ENCODE peak calls at places on chromosomes 7 and 10, in eight cellular contexts. K is heart right ventricle, S is HL-60, Y is cardiac fibroblast, O is ascending aorta, T is fibroblast of lung, L is cardiac muscle cell, Q is A549. H is an unnamed sample.

GRCh38 chr10:102240467-102241036 is 760 bp downstream of the PITX3 start:
- DNase-seq in T (no peak), K (no peak), Y (no peak), L (peak; percentile 15), O (no peak), Q (no peak), S (no peak), H (no peak)

GRCh38 chr7:33757050-33757449 is 148.3 kb upstream of the BMPER start:
- DNase-seq in Q (no peak), L (no peak), S (no peak), O (no peak), T (peak; percentile 76), K (no peak), Y (no peak), H (no peak)

GRCh38 chr10:43229208-43230061 is 37.4 kb downstream of the RASGEF1A start:
- DNase-seq in L (no peak), K (no peak), Q (peak; percentile 41), T (no peak), S (no peak), Y (no peak), O (peak; percentile 62), H (no peak)

GRCh38 chr7:142409471-142409870 is 151.6 kb upstream of the PRSS58 start:
- DNase-seq in T (no peak), Y (no peak), Q (no peak), S (no peak), O (no peak), L (no peak), K (no peak), H (no peak)

GRCh38 chr7:137846588-137847417 is at the start of gene DGKI:
- DNase-seq in L (peak; percentile 20), Q (no peak), Y (no peak), K (no peak), S (no peak), O (peak; percentile 69), T (no peak), H (no peak)

GRCh38 chr7:26490631-26491624 is 199.3 kb downstream of the SNX10 start:
- DNase-seq in Q (no peak), K (no peak), L (no peak), Y (no peak), S (no peak), O (no peak), T (no peak), H (no peak)

GRCh38 chr7:158966780-158967390 is 110.5 kb downstream of the DYNC2I1 start:
- DNase-seq in O (no peak), K (no peak), Q (no peak), Y (no peak), L (no peak), S (peak; percentile 33), T (no peak), H (no peak)

GRCh38 chr10:13750299-13751190 is 163.8 kb downstream of the PRPF18 start:
- DNase-seq in Q (no peak), S (no peak), Y (no peak), O (no peak), L (no peak), T (no peak), K (no peak), H (no peak)

GRCh38 chr7:147700702-147701101 is 889.9 kb upstream of the C7orf33 start:
- DNase-seq in K (no peak), T (no peak), Q (no peak), Y (no peak), L (no peak), O (no peak), S (no peak), H (no peak)

GRCh38 chr10:81704596-81704995 is 170.4 kb upstream of the NRG3 start:
- DNase-seq in L (no peak), Q (no peak), O (no peak), S (no peak), Y (no peak), K (no peak), T (no peak), H (no peak)

GRCh38 chr10:15457382-15457781 is 86.3 kb upstream of the FAM171A1 start:
- DNase-seq in Q (no peak), O (no peak), T (no peak), S (no peak), L (no peak), Y (no peak), K (no peak), H (no peak)

GRCh38 chr10:63520463-63521388 is 475 bp upstream of the REEP3 start:
- DNase-seq in O (peak; percentile 80), S (peak; percentile 85), Y (no peak), L (peak; percentile 70), T (no peak), K (peak; percentile 63), Q (peak; percentile 81), H (no peak)

GRCh38 chr7:1743481-1744230 is 73.6 kb downstream of the ELFN1 start:
- DNase-seq in L (no peak), O (no peak), T (no peak), S (no peak), Q (no peak), K (no peak), Y (no peak), H (no peak)

GRCh38 chr10:68156373-68157185 is 47.3 kb downstream of the MYPN start:
- DNase-seq in O (peak; percentile 81), Y (peak; percentile 84), T (peak; percentile 82), Q (peak; percentile 77), L (peak; percentile 83), K (peak; percentile 71), S (peak; percentile 51), H (no peak)

DNA sequence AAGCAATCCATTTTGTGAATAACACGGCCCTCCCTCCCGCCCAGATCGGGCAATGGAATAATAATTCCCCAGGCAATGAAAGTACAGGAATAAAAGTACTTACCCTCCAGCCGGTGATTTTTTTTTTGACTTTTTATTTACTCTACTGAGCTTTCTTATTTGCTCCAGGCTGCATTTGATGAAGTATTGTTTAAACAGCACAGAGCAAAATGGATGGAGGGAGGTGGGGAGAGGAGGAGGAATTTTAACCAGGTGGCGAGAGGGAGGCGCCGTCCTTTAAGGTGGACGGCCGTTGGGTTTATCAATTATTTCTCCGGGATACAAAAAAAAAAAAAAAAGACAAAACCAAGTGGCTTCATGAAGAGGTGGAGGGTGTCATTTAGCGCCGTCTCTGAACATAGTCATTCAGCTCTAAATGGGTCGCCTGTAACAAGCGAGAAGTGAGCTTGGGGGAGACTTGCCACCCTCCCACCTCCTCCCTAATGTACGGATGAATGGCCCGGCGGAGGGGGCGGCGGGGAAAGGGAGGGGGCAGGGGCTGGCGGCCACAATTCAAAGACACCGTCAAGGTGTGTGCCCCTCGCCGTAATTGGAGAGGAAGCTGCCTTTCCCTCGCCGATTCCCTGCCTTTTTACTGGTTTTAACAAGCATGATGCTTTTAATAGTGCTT is 120.4 kb downstream of the BUB3 start:
- DNase-seq in L (no peak), T (no peak), Q (no peak), O (no peak), K (no peak), Y (no peak), S (no peak), H (no peak)
- H3K4me3 ChIP-seq in L (no peak overlapping the region), T (no peak overlapping the region), Q (no peak overlapping the region), O (no peak overlapping the region), K (no peak overlapping the region), Y (no peak overlapping the region), S (no peak overlapping the region), H (no peak overlapping the region)

GRCh38 chr7:30553141-30553540 is 41.5 kb upstream of the GARS1 start:
- DNase-seq in S (no peak), K (no peak), Y (no peak), L (no peak), T (no peak), O (no peak), Q (no peak), H (no peak)
- H3K4me3 ChIP-seq in S (no peak overlapping the region), K (no peak overlapping the region), Y (no peak overlapping the region), L (no peak overlapping the region), T (no peak overlapping the region), O (no peak overlapping the region), Q (no peak overlapping the region), H (no peak overlapping the region)

DNA sequence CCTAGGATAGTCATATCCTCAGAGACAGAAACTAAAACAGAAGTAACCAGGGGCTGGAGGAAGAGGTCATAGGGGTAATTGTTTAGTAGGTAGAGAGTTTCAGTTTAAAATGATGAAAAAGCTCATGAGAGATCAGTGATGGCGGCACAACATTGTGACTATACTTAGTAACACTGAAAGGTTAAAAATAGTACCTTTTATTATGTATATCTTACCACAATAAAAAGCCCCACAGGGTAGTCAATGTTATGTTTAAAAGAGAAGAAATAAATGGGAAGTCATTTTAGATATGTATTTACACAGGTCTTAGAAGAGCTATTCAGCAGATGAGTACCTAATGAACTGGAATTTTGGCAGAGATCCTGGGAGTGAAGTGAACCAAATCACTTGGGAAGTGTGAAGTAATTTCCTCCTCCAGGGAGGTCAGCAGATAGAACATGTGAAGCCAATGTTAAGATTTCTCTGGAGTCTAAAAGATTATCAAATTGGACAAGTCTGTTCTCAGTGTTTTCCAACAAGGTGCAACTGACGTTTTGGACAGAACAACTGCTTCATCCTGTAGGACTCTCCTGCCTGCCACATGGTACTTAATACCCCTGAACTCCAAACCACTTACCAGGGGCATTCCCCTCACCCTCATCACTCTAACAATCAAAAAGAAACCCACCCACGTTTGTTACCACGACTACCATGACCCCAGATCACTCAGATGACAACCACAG is 6.4 kb downstream of the CDCA7L start:
- DNase-seq in Q (no peak), S (no peak), L (peak; percentile 69), O (no peak), K (no peak), Y (peak; percentile 44), T (no peak), H (no peak)
- H3K4me3 ChIP-seq in Q (no peak overlapping the region), S (no peak overlapping the region), L (no peak overlapping the region), O (no peak overlapping the region), K (no peak overlapping the region), Y (no peak overlapping the region), T (no peak overlapping the region), H (no peak overlapping the region)

DNA sequence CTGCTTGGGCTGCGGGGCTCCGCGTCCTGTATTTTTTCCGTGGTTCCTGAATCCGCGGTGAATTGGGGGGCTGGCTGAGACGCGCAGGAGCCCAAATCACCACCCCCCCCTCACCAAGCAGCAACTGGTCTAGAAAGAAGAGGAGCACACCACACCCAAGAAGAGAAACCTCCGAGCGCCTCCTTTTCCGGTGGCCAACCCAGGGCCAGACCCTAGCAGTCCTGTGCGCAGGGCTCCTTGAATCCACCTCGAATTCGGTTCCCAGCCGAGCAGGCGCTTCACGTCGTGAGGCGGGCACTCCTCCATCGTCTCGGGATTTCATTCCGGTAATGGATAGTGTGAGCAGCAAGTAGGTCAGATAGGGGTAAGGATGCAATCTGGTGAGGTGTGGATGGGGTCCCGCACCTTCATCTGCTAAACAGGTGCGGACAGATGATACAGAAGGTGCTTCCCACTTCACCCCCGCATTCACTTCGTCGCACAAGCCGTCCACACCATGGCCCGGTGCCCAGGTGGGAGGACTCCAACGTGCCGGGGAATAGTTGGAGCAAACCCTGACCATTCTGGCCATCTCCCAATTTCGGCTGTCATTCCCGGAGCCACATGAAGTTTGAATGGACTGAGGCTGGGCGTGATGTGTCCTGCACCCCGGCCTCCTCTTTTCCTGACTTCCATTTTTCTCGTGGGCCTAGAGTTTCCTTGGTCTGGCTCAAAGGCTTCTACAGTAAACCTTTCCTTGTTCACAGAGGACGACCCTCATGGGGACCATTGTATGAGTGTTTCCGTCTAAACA is 19.8 kb upstream of the ZNF273 start:
- DNase-seq in S (no peak), O (no peak), Q (no peak), Y (no peak), K (no peak), L (no peak), T (no peak), H (no peak)
- H3K4me3 ChIP-seq in S (no peak overlapping the region), O (peak overlapping the region; percentile 88), Q (no peak overlapping the region), Y (no peak overlapping the region), K (peak overlapping the region; percentile 58), L (no peak overlapping the region), T (no peak overlapping the region), H (no peak overlapping the region)

H was measured in BJ.